ENCODE peak calls at places on chromosomes 13 and 19, in five cellular contexts. One of them, this sample, is unnamed.

GRCh38 chr19:3531716-3532115 is 7.3 kb upstream of the TEKTIP1 start:
- DNase-seq in AG09319: no peak
- DNase-seq in HS-5: no peak
- DNase-seq in SK-N-SH: no peak
- DNase-seq in GM18507: no peak
- DNase-seq in this sample: no peak

GRCh38 chr13:33139186-33139585 is 123.0 kb downstream of the KL start:
- DNase-seq in GM18507: no peak
- DNase-seq in HS-5: no peak
- DNase-seq in AG09319: no peak
- DNase-seq in SK-N-SH: no peak
- DNase-seq in this sample: no peak

GRCh38 chr13:96771501-96772367 is 222.5 kb downstream of the OXGR1 start:
- DNase-seq in GM18507: peak
- DNase-seq in AG09319: no peak
- DNase-seq in SK-N-SH: no peak
- DNase-seq in HS-5: no peak
- DNase-seq in this sample: no peak

GRCh38 chr19:49017666-49018351 is 918 bp upstream of the LHB start:
- DNase-seq in GM18507: no peak
- DNase-seq in HS-5: no peak
- DNase-seq in SK-N-SH: peak
- DNase-seq in AG09319: no peak
- DNase-seq in this sample: peak

GRCh38 chr19:4474504-4475136 is 2.5 kb downstream of the HDGFL2 start:
- DNase-seq in HS-5: no peak
- DNase-seq in SK-N-SH: peak
- DNase-seq in GM18507: no peak
- DNase-seq in AG09319: no peak
- DNase-seq in this sample: peak

GRCh38 chr19:49590971-49591730 is at the start of gene PRR12:
- DNase-seq in HS-5: no peak
- DNase-seq in AG09319: no peak
- DNase-seq in GM18507: peak
- DNase-seq in SK-N-SH: peak
- DNase-seq in this sample: peak

GRCh38 chr19:4567584-4568071 is 8.1 kb upstream of the SEMA6B start:
- DNase-seq in SK-N-SH: peak
- DNase-seq in GM18507: no peak
- DNase-seq in HS-5: no peak
- DNase-seq in AG09319: no peak
- DNase-seq in this sample: peak

GRCh38 chr13:110628952-110629701 is 13.8 kb downstream of the NAXD start:
- DNase-seq in SK-N-SH: peak
- DNase-seq in AG09319: no peak
- DNase-seq in HS-5: no peak
- DNase-seq in GM18507: no peak
- DNase-seq in this sample: peak

GRCh38 chr19:48419158-48419920 is 25.9 kb downstream of the GRIN2D start:
- DNase-seq in AG09319: no peak
- DNase-seq in SK-N-SH: peak
- DNase-seq in HS-5: no peak
- DNase-seq in GM18507: peak
- DNase-seq in this sample: peak

GRCh38 chr19:9875796-9876195 is 40.7 kb downstream of the PIN1 start:
- DNase-seq in GM18507: no peak
- DNase-seq in SK-N-SH: no peak
- DNase-seq in HS-5: no peak
- DNase-seq in AG09319: no peak
- DNase-seq in this sample: no peak

GRCh38 chr19:12701596-12702282 is 5.3 kb upstream of the FBXW9 start:
- DNase-seq in AG09319: no peak
- DNase-seq in GM18507: no peak
- DNase-seq in HS-5: no peak
- DNase-seq in SK-N-SH: no peak
- DNase-seq in this sample: no peak

GRCh38 chr13:104898484-104898883 is 1637.0 kb downstream of the EFNB2 start:
- DNase-seq in SK-N-SH: no peak
- DNase-seq in HS-5: no peak
- DNase-seq in GM18507: no peak
- DNase-seq in AG09319: no peak
- DNase-seq in this sample: no peak

GRCh38 chr13:27534108-27534975 is 84.0 kb upstream of the MTIF3 start:
- DNase-seq in SK-N-SH: no peak
- DNase-seq in AG09319: no peak
- DNase-seq in HS-5: no peak
- DNase-seq in GM18507: no peak
- DNase-seq in this sample: no peak

GRCh38 chr13:29767006-29767405 is 83.4 kb downstream of the UBL3 start:
- DNase-seq in AG09319: no peak
- DNase-seq in GM18507: no peak
- DNase-seq in HS-5: no peak
- DNase-seq in SK-N-SH: no peak
- DNase-seq in this sample: no peak

GRCh38 chr19:13579388-13580060 is 73.2 kb upstream of the CACNA1A start:
- DNase-seq in AG09319: no peak
- DNase-seq in HS-5: peak
- DNase-seq in GM18507: no peak
- DNase-seq in SK-N-SH: no peak
- DNase-seq in this sample: no peak

GRCh38 chr19:56955637-56956216 is 115.2 kb upstream of the PEG3 start:
- DNase-seq in HS-5: no peak
- DNase-seq in SK-N-SH: no peak
- DNase-seq in GM18507: no peak
- DNase-seq in AG09319: no peak
- DNase-seq in this sample: no peak

GRCh38 chr19:18613589-18614234 is 1.0 kb downstream of the TMEM59L start:
- DNase-seq in GM18507: no peak
- DNase-seq in SK-N-SH: no peak
- DNase-seq in HS-5: no peak
- DNase-seq in AG09319: no peak
- DNase-seq in this sample: no peak

GRCh38 chr13:23618341-23618740 is 48.1 kb downstream of the TNFRSF19 start:
- DNase-seq in AG09319: peak
- DNase-seq in HS-5: peak
- DNase-seq in SK-N-SH: no peak
- DNase-seq in GM18507: no peak
- DNase-seq in this sample: no peak

GRCh38 chr13:59962343-59962742 is 201.4 kb downstream of the DIAPH3 start:
- DNase-seq in SK-N-SH: no peak
- DNase-seq in GM18507: no peak
- DNase-seq in HS-5: no peak
- DNase-seq in AG09319: no peak
- DNase-seq in this sample: no peak

GRCh38 chr19:49396738-49397505 is 8.9 kb downstream of the KASH5 start:
- DNase-seq in HS-5: no peak
- DNase-seq in SK-N-SH: peak
- DNase-seq in GM18507: no peak
- DNase-seq in AG09319: no peak
- DNase-seq in this sample: no peak

GRCh38 chr19:34991542-34992333 is 8.4 kb upstream of the GRAMD1A start:
- DNase-seq in HS-5: no peak
- DNase-seq in GM18507: no peak
- DNase-seq in AG09319: no peak
- DNase-seq in SK-N-SH: no peak
- DNase-seq in this sample: no peak

GRCh38 chr13:50129923-50130685 is 114.9 kb downstream of the KCNRG start:
- DNase-seq in AG09319: no peak
- DNase-seq in HS-5: no peak
- DNase-seq in GM18507: no peak
- DNase-seq in SK-N-SH: peak
- DNase-seq in this sample: peak

GRCh38 chr13:71039440-71039839 is 827.6 kb downstream of the DACH1 start:
- DNase-seq in AG09319: no peak
- DNase-seq in SK-N-SH: no peak
- DNase-seq in HS-5: no peak
- DNase-seq in GM18507: no peak
- DNase-seq in this sample: no peak

GRCh38 chr19:31908486-31909255 is 436.7 kb upstream of the ZNF507 start:
- DNase-seq in SK-N-SH: no peak
- DNase-seq in GM18507: no peak
- DNase-seq in HS-5: no peak
- DNase-seq in AG09319: no peak
- DNase-seq in this sample: no peak

GRCh38 chr13:113452942-113453901 is at the start of gene ADPRHL1:
- DNase-seq in HS-5: no peak
- DNase-seq in AG09319: no peak
- DNase-seq in SK-N-SH: peak
- DNase-seq in GM18507: no peak
- DNase-seq in this sample: peak

GRCh38 chr19:45097776-45098520 is 5.0 kb downstream of the PPP1R37 start:
- DNase-seq in SK-N-SH: no peak
- DNase-seq in GM18507: no peak
- DNase-seq in AG09319: peak
- DNase-seq in HS-5: peak
- DNase-seq in this sample: peak

GRCh38 chr19:36775768-36776167 is 3.2 kb upstream of the ZNF850 start:
- DNase-seq in SK-N-SH: no peak
- DNase-seq in AG09319: no peak
- DNase-seq in HS-5: no peak
- DNase-seq in GM18507: no peak
- DNase-seq in this sample: no peak

GRCh38 chr13:77422724-77423123 is 95.8 kb upstream of the MYCBP2 start:
- DNase-seq in AG09319: no peak
- DNase-seq in SK-N-SH: no peak
- DNase-seq in GM18507: no peak
- DNase-seq in HS-5: no peak
- DNase-seq in this sample: no peak

GRCh38 chr13:44664308-44664707 is 88.2 kb upstream of the TSC22D1 start:
- DNase-seq in AG09319: no peak
- DNase-seq in SK-N-SH: no peak
- DNase-seq in HS-5: no peak
- DNase-seq in GM18507: no peak
- DNase-seq in this sample: no peak

GRCh38 chr19:35044317-35045117 is 3.0 kb downstream of the HPN start:
- DNase-seq in AG09319: no peak
- DNase-seq in HS-5: no peak
- DNase-seq in GM18507: peak
- DNase-seq in SK-N-SH: peak
- DNase-seq in this sample: peak

GRCh38 chr19:18208098-18208951 is 4.5 kb upstream of the RAB3A start:
- DNase-seq in HS-5: peak
- DNase-seq in SK-N-SH: peak
- DNase-seq in GM18507: no peak
- DNase-seq in AG09319: peak
- DNase-seq in this sample: peak

GRCh38 chr13:32501058-32501457 is 37.5 kb downstream of the N4BP2L2 start:
- DNase-seq in SK-N-SH: no peak
- DNase-seq in HS-5: no peak
- DNase-seq in AG09319: no peak
- DNase-seq in GM18507: no peak
- DNase-seq in this sample: no peak

This sample was measured in BE2C.